ENCODE peak calls at places on chromosomes 12 and 14, in five cellular contexts. A, B, W, I and P are unnamed samples.
A peak's percentile ranks its signal among the peaks of the same experiment; 100 is the strongest.

GRCh38 chr14:64970776-64971451 is 1.2 kb downstream of the RAB15 start:
- DNase-seq in A (no peak), B (no peak), W (no peak), I (no peak), P (no peak)

GRCh38 chr14:22995889-22996611 is 13.7 kb upstream of the AJUBA start:
- DNase-seq in A (no peak), B (no peak), W (no peak), I (no peak), P (no peak)

GRCh38 chr12:121423682-121424631 is 24.0 kb downstream of the RNF34 start:
- DNase-seq in A (no peak), B (no peak), W (no peak), I (peak; percentile 85), P (no peak)

GRCh38 chr14:67241416-67242362 is at the start of gene PALS1:
- DNase-seq in A (peak; percentile 74), B (no peak), W (peak; percentile 87), I (peak; percentile 64), P (no peak)

GRCh38 chr12:122851820-122852219 is 16.6 kb downstream of the HIP1R start:
- DNase-seq in A (no peak), B (peak; percentile 49), W (peak; percentile 93), I (peak; percentile 66), P (no peak)

GRCh38 chr12:54407183-54407905 is 11.7 kb downstream of the ITGA5 start:
- DNase-seq in A (no peak), B (no peak), W (no peak), I (no peak), P (no peak)

GRCh38 chr14:85566603-85567002 is 36.7 kb downstream of the FLRT2 start:
- DNase-seq in A (no peak), B (no peak), W (peak; percentile 88), I (no peak), P (no peak)

GRCh38 chr12:57592551-57593165 is 1.7 kb downstream of the PIP4K2C start:
- DNase-seq in A (no peak), B (no peak), W (no peak), I (no peak), P (no peak)

GRCh38 chr14:76056128-76056527 is 70.6 kb downstream of the IFT43 start:
- DNase-seq in A (no peak), B (no peak), W (peak; percentile 21), I (no peak), P (no peak)

GRCh38 chr12:77133566-77133965 is 68.2 kb upstream of the E2F7 start:
- DNase-seq in A (peak; percentile 66), B (peak; percentile 53), W (peak; percentile 65), I (peak; percentile 27), P (no peak)

GRCh38 chr12:69527506-69528272 is 57.5 kb downstream of the FRS2 start:
- DNase-seq in A (no peak), B (peak; percentile 62), W (peak; percentile 78), I (no peak), P (no peak)

GRCh38 chr14:96634481-96634880 is 132.3 kb downstream of the PAPOLA start:
- DNase-seq in A (no peak), B (no peak), W (no peak), I (no peak), P (no peak)

GRCh38 chr12:50603817-50604639 is 99.2 kb downstream of the DIP2B start:
- DNase-seq in A (no peak), B (peak; percentile 71), W (peak; percentile 68), I (no peak), P (no peak)

GRCh38 chr14:24146622-24146977 is 190 bp upstream of the PSME2 start:
- DNase-seq in A (peak; percentile 95), B (peak; percentile 91), W (peak; percentile 93), I (peak; percentile 99), P (peak; percentile 80)
- TF ChIP-seq CTCF in A (no peak), B (no peak), W (no peak), I (no peak), P (no peak)

GRCh38 chr14:104343294-104343625 is 204.9 kb downstream of the KIF26A start:
- DNase-seq in A (no peak), B (no peak), W (no peak), I (no peak), P (no peak)
- TF ChIP-seq CTCF in A (no peak), B (no peak), W (no peak), I (no peak), P (no peak)

DNA sequence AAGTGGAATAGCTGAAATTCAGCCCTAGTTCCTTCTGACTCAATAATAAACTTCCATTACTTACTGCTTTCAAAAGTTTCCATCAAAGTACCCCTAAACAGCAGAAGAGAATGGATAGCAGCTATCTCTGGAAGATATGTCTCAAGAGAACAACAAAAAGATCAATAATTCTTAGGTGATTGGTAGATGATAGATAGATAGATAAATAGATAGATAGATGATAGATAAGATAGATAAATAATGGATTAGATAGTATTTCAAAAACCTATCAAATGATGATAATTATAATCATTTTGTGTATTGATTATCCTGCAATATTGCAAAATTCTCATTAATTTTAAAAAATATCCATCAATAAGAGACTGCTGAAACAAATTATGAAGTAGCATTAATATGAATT is 97.4 kb upstream of the CCND2 start:
- DNase-seq in A (no peak), B (no peak), W (no peak), I (no peak), P (no peak)
- TF ChIP-seq CTCF in A (no peak), B (no peak), W (no peak), I (no peak), P (no peak)

DNA sequence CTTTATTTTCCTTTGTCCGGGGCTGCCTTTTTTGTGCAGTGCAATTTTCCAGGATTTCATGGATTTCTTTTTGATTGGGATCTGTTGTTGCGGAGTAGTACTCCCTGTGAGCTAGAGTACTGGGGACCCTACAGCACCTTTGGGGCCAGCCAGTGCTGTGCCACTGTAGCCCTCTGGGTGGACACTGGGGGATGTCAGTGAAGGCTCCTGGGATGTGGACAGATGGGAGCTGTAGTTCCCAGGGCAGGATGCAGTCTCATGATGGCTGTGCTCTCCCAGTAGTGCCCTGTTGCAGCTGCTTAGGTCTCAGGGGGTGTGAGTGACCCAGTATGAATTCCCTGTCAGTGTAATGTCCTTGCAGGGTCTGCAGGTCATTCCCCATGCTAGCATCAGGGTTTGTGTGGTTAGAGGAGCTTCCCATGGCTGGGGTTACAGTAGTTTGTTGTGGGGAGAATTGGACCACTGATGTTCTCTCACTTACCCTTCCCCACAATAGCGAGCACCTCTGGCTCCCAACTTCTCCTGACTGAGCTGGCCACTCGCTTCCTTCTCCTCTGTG is 72.2 kb downstream of the BRMS1L start:
- DNase-seq in A (no peak), B (no peak), W (no peak), I (no peak), P (no peak)
- TF ChIP-seq CTCF in A (no peak), B (no peak), W (no peak), I (no peak), P (no peak)

GRCh38 chr12:10033783-10034381 is 3.4 kb downstream of the CLEC9A start:
- DNase-seq in A (no peak), B (no peak), W (peak; percentile 13), I (no peak), P (no peak)
- TF ChIP-seq CTCF in A (peak; percentile 85), B (peak; percentile 15), W (peak; percentile 39), I (peak; percentile 57), P (no peak)